ENCODE peak calls at places on chromosomes 5 and 9, in eight cellular contexts. One of them, this sample, is unnamed.

GRCh38 chr5:138927979-138928378 is 52.8 kb upstream of the LRRTM2 start:
- DNase-seq in fibroblast of lung: peak; percentile 29
- DNase-seq in dorsolateral prefrontal cortex: peak; percentile 77
- DNase-seq in fibroblast of pulmonary artery: peak; percentile 35
- DNase-seq in astrocyte: no peak
- DNase-seq in hepatocyte: peak; percentile 58
- DNase-seq in AG04450: no peak
- DNase-seq in coronary artery: peak; percentile 81
- DNase-seq in this sample: no peak

GRCh38 chr9:121169094-121169601 is 32.5 kb downstream of the RAB14 start:
- DNase-seq in fibroblast of lung: no peak
- DNase-seq in dorsolateral prefrontal cortex: no peak
- DNase-seq in fibroblast of pulmonary artery: peak; percentile 27
- DNase-seq in astrocyte: no peak
- DNase-seq in hepatocyte: no peak
- DNase-seq in AG04450: no peak
- DNase-seq in coronary artery: no peak
- DNase-seq in this sample: no peak

GRCh38 chr9:112884086-112884485 is 6.6 kb downstream of the SLC46A2 start:
- DNase-seq in fibroblast of lung: peak; percentile 87
- DNase-seq in dorsolateral prefrontal cortex: no peak
- DNase-seq in fibroblast of pulmonary artery: peak; percentile 38
- DNase-seq in astrocyte: peak; percentile 83
- DNase-seq in hepatocyte: peak; percentile 28
- DNase-seq in AG04450: no peak
- DNase-seq in coronary artery: peak; percentile 52
- DNase-seq in this sample: no peak

GRCh38 chr5:15893866-15894265 is 285.7 kb downstream of the MARCHF11 start:
- DNase-seq in fibroblast of lung: no peak
- DNase-seq in dorsolateral prefrontal cortex: no peak
- DNase-seq in fibroblast of pulmonary artery: no peak
- DNase-seq in astrocyte: no peak
- DNase-seq in hepatocyte: no peak
- DNase-seq in AG04450: no peak
- DNase-seq in coronary artery: no peak
- DNase-seq in this sample: no peak

GRCh38 chr5:143403607-143404415 is at the start of gene NR3C1:
- DNase-seq in fibroblast of lung: peak; percentile 83
- DNase-seq in dorsolateral prefrontal cortex: peak; percentile 85
- DNase-seq in fibroblast of pulmonary artery: peak; percentile 89
- DNase-seq in astrocyte: peak; percentile 69
- DNase-seq in hepatocyte: peak; percentile 94
- DNase-seq in AG04450: peak; percentile 44
- DNase-seq in coronary artery: peak; percentile 91
- DNase-seq in this sample: peak; percentile 95

GRCh38 chr9:130323051-130323757 is 57.6 kb downstream of the HMCN2 start:
- DNase-seq in fibroblast of lung: no peak
- DNase-seq in dorsolateral prefrontal cortex: no peak
- DNase-seq in fibroblast of pulmonary artery: no peak
- DNase-seq in astrocyte: no peak
- DNase-seq in hepatocyte: peak; percentile 35
- DNase-seq in AG04450: no peak
- DNase-seq in coronary artery: no peak
- DNase-seq in this sample: no peak

GRCh38 chr5:51960617-51961115 is 577.4 kb downstream of the ISL1 start:
- DNase-seq in fibroblast of lung: no peak
- DNase-seq in dorsolateral prefrontal cortex: no peak
- DNase-seq in fibroblast of pulmonary artery: peak; percentile 0
- DNase-seq in astrocyte: no peak
- DNase-seq in hepatocyte: peak; percentile 12
- DNase-seq in AG04450: no peak
- DNase-seq in coronary artery: no peak
- DNase-seq in this sample: peak; percentile 1

GRCh38 chr5:96117863-96118651 is 156.4 kb upstream of the ELL2 start:
- DNase-seq in fibroblast of lung: peak; percentile 56
- DNase-seq in dorsolateral prefrontal cortex: no peak
- DNase-seq in fibroblast of pulmonary artery: peak; percentile 31
- DNase-seq in astrocyte: peak; percentile 36
- DNase-seq in hepatocyte: no peak
- DNase-seq in AG04450: no peak
- DNase-seq in coronary artery: no peak
- DNase-seq in this sample: no peak

GRCh38 chr5:54616031-54616430 is 98.5 kb downstream of the SNX18 start:
- DNase-seq in fibroblast of lung: peak; percentile 72
- DNase-seq in dorsolateral prefrontal cortex: no peak
- DNase-seq in fibroblast of pulmonary artery: peak; percentile 93
- DNase-seq in astrocyte: peak; percentile 67
- DNase-seq in hepatocyte: peak; percentile 38
- DNase-seq in AG04450: peak; percentile 87
- DNase-seq in coronary artery: no peak
- DNase-seq in this sample: no peak

GRCh38 chr9:95032580-95033298 is 284.8 kb downstream of the FANCC start:
- DNase-seq in fibroblast of lung: no peak
- DNase-seq in dorsolateral prefrontal cortex: no peak
- DNase-seq in fibroblast of pulmonary artery: no peak
- DNase-seq in astrocyte: no peak
- DNase-seq in hepatocyte: no peak
- DNase-seq in AG04450: no peak
- DNase-seq in coronary artery: no peak
- DNase-seq in this sample: no peak

GRCh38 chr5:138179277-138179857 is 455 bp downstream of the KIF20A start:
- DNase-seq in fibroblast of lung: peak; percentile 4
- DNase-seq in dorsolateral prefrontal cortex: no peak
- DNase-seq in fibroblast of pulmonary artery: no peak
- DNase-seq in astrocyte: no peak
- DNase-seq in hepatocyte: peak; percentile 10
- DNase-seq in AG04450: no peak
- DNase-seq in coronary artery: no peak
- DNase-seq in this sample: peak; percentile 29

GRCh38 chr5:80782626-80783025 is 127.8 kb upstream of the DHFR start:
- DNase-seq in fibroblast of lung: no peak
- DNase-seq in dorsolateral prefrontal cortex: no peak
- DNase-seq in fibroblast of pulmonary artery: no peak
- DNase-seq in astrocyte: no peak
- DNase-seq in hepatocyte: no peak
- DNase-seq in AG04450: no peak
- DNase-seq in coronary artery: no peak
- DNase-seq in this sample: no peak

GRCh38 chr9:69174645-69175487 is 789 bp downstream of the TJP2 start:
- DNase-seq in fibroblast of lung: peak; percentile 99
- DNase-seq in dorsolateral prefrontal cortex: no peak
- DNase-seq in fibroblast of pulmonary artery: peak; percentile 96
- DNase-seq in astrocyte: peak; percentile 99
- DNase-seq in hepatocyte: peak; percentile 76
- DNase-seq in AG04450: peak; percentile 93
- DNase-seq in coronary artery: peak; percentile 82
- DNase-seq in this sample: peak; percentile 88

GRCh38 chr9:34334337-34334824 is 5.0 kb downstream of the NUDT2 start:
- DNase-seq in fibroblast of lung: peak; percentile 14
- DNase-seq in dorsolateral prefrontal cortex: peak; percentile 6
- DNase-seq in fibroblast of pulmonary artery: no peak
- DNase-seq in astrocyte: no peak
- DNase-seq in hepatocyte: no peak
- DNase-seq in AG04450: no peak
- DNase-seq in coronary artery: no peak
- DNase-seq in this sample: no peak

GRCh38 chr5:118906932-118907331 is 81.4 kb downstream of the DTWD2 start:
- DNase-seq in fibroblast of lung: no peak
- DNase-seq in dorsolateral prefrontal cortex: no peak
- DNase-seq in fibroblast of pulmonary artery: no peak
- DNase-seq in astrocyte: no peak
- DNase-seq in hepatocyte: no peak
- DNase-seq in AG04450: no peak
- DNase-seq in coronary artery: no peak
- DNase-seq in this sample: no peak

GRCh38 chr9:20884985-20885593 is 146.4 kb downstream of the HACD4 start:
- DNase-seq in fibroblast of lung: peak; percentile 42
- DNase-seq in dorsolateral prefrontal cortex: peak; percentile 38
- DNase-seq in fibroblast of pulmonary artery: peak; percentile 76
- DNase-seq in astrocyte: peak; percentile 11
- DNase-seq in hepatocyte: peak; percentile 62
- DNase-seq in AG04450: peak; percentile 10
- DNase-seq in coronary artery: no peak
- DNase-seq in this sample: peak; percentile 77

GRCh38 chr9:73370053-73370452 is 218.4 kb downstream of the ANXA1 start:
- DNase-seq in fibroblast of lung: peak; percentile 21
- DNase-seq in dorsolateral prefrontal cortex: no peak
- DNase-seq in fibroblast of pulmonary artery: no peak
- DNase-seq in astrocyte: peak; percentile 3
- DNase-seq in hepatocyte: no peak
- DNase-seq in AG04450: no peak
- DNase-seq in coronary artery: no peak
- DNase-seq in this sample: no peak

GRCh38 chr9:112091805-112092204 is 83.3 kb downstream of the SUSD1 start:
- DNase-seq in fibroblast of lung: peak; percentile 22
- DNase-seq in dorsolateral prefrontal cortex: no peak
- DNase-seq in fibroblast of pulmonary artery: peak; percentile 52
- DNase-seq in astrocyte: peak; percentile 6
- DNase-seq in hepatocyte: no peak
- DNase-seq in AG04450: no peak
- DNase-seq in coronary artery: no peak
- DNase-seq in this sample: no peak

GRCh38 chr9:87703636-87704276 is 22.2 kb upstream of the CTSL start:
- DNase-seq in fibroblast of lung: peak; percentile 35
- DNase-seq in dorsolateral prefrontal cortex: no peak
- DNase-seq in fibroblast of pulmonary artery: no peak
- DNase-seq in astrocyte: peak; percentile 14
- DNase-seq in hepatocyte: no peak
- DNase-seq in AG04450: no peak
- DNase-seq in coronary artery: no peak
- DNase-seq in this sample: no peak

GRCh38 chr9:131107760-131108159 is 11.4 kb downstream of the AIF1L start:
- DNase-seq in fibroblast of lung: no peak
- DNase-seq in dorsolateral prefrontal cortex: no peak
- DNase-seq in fibroblast of pulmonary artery: no peak
- DNase-seq in astrocyte: no peak
- DNase-seq in hepatocyte: no peak
- DNase-seq in AG04450: no peak
- DNase-seq in coronary artery: no peak
- DNase-seq in this sample: no peak

GRCh38 chr9:136225366-136225747 is 20.3 kb downstream of the QSOX2 start:
- DNase-seq in fibroblast of lung: no peak
- DNase-seq in dorsolateral prefrontal cortex: no peak
- DNase-seq in fibroblast of pulmonary artery: no peak
- DNase-seq in astrocyte: no peak
- DNase-seq in hepatocyte: no peak
- DNase-seq in AG04450: no peak
- DNase-seq in coronary artery: no peak
- DNase-seq in this sample: peak; percentile 76

GRCh38 chr5:153537225-153537624 is 46.8 kb downstream of the GRIA1 start:
- DNase-seq in fibroblast of lung: no peak
- DNase-seq in dorsolateral prefrontal cortex: no peak
- DNase-seq in fibroblast of pulmonary artery: no peak
- DNase-seq in astrocyte: no peak
- DNase-seq in hepatocyte: no peak
- DNase-seq in AG04450: no peak
- DNase-seq in coronary artery: no peak
- DNase-seq in this sample: no peak

GRCh38 chr9:137371521-137371941 is 51.4 kb downstream of the EXD3 start:
- DNase-seq in fibroblast of lung: no peak
- DNase-seq in dorsolateral prefrontal cortex: no peak
- DNase-seq in fibroblast of pulmonary artery: no peak
- DNase-seq in astrocyte: no peak
- DNase-seq in hepatocyte: no peak
- DNase-seq in AG04450: no peak
- DNase-seq in coronary artery: no peak
- DNase-seq in this sample: no peak

GRCh38 chr9:135035781-135036760 is 51.4 kb upstream of the OLFM1 start:
- DNase-seq in fibroblast of lung: no peak
- DNase-seq in dorsolateral prefrontal cortex: no peak
- DNase-seq in fibroblast of pulmonary artery: no peak
- DNase-seq in astrocyte: no peak
- DNase-seq in hepatocyte: no peak
- DNase-seq in AG04450: no peak
- DNase-seq in coronary artery: peak; percentile 12
- DNase-seq in this sample: no peak
- H3K4me3 ChIP-seq in fibroblast of lung: no peak overlapping the region
- H3K4me3 ChIP-seq in dorsolateral prefrontal cortex: no peak overlapping the region
- H3K4me3 ChIP-seq in fibroblast of pulmonary artery: no peak overlapping the region
- H3K4me3 ChIP-seq in astrocyte: no peak overlapping the region
- H3K4me3 ChIP-seq in hepatocyte: no peak overlapping the region
- H3K4me3 ChIP-seq in AG04450: no peak overlapping the region
- H3K4me3 ChIP-seq in coronary artery: no peak overlapping the region
- H3K4me3 ChIP-seq in this sample: no peak overlapping the region

GRCh38 chr9:96441798-96442445 is 8.0 kb upstream of the HABP4 start:
- DNase-seq in fibroblast of lung: no peak
- DNase-seq in dorsolateral prefrontal cortex: no peak
- DNase-seq in fibroblast of pulmonary artery: peak; percentile 57
- DNase-seq in astrocyte: no peak
- DNase-seq in hepatocyte: peak; percentile 44
- DNase-seq in AG04450: no peak
- DNase-seq in coronary artery: no peak
- DNase-seq in this sample: peak; percentile 72
- TF ChIP-seq CTCF in fibroblast of lung: peak; percentile 49
- TF ChIP-seq CTCF in dorsolateral prefrontal cortex: no peak
- TF ChIP-seq CTCF in fibroblast of pulmonary artery: peak; percentile 49
- TF ChIP-seq CTCF in astrocyte: no peak
- TF ChIP-seq CTCF in hepatocyte: peak; percentile 33
- TF ChIP-seq CTCF in AG04450: peak; percentile 44
- TF ChIP-seq CTCF in coronary artery: no peak
- TF ChIP-seq CTCF in this sample: peak; percentile 59

GRCh38 chr9:93309889-93310425 is 126.0 kb downstream of the WNK2 start:
- DNase-seq in fibroblast of lung: no peak
- DNase-seq in dorsolateral prefrontal cortex: no peak
- DNase-seq in fibroblast of pulmonary artery: no peak
- DNase-seq in astrocyte: no peak
- DNase-seq in hepatocyte: no peak
- DNase-seq in AG04450: no peak
- DNase-seq in coronary artery: peak; percentile 28
- DNase-seq in this sample: no peak
- H3K4me3 ChIP-seq in fibroblast of lung: no peak overlapping the region
- H3K4me3 ChIP-seq in dorsolateral prefrontal cortex: no peak overlapping the region
- H3K4me3 ChIP-seq in fibroblast of pulmonary artery: no peak overlapping the region
- H3K4me3 ChIP-seq in astrocyte: no peak overlapping the region
- H3K4me3 ChIP-seq in hepatocyte: no peak overlapping the region
- H3K4me3 ChIP-seq in AG04450: no peak overlapping the region
- H3K4me3 ChIP-seq in coronary artery: no peak overlapping the region
- H3K4me3 ChIP-seq in this sample: no peak overlapping the region

GRCh38 chr5:148720257-148720656 is 65.9 kb upstream of the HTR4 start:
- DNase-seq in fibroblast of lung: no peak
- DNase-seq in dorsolateral prefrontal cortex: no peak
- DNase-seq in fibroblast of pulmonary artery: no peak
- DNase-seq in astrocyte: no peak
- DNase-seq in hepatocyte: no peak
- DNase-seq in AG04450: no peak
- DNase-seq in coronary artery: no peak
- DNase-seq in this sample: no peak

GRCh38 chr5:148730272-148730954 is 76.1 kb upstream of the HTR4 start:
- DNase-seq in fibroblast of lung: peak; percentile 64
- DNase-seq in dorsolateral prefrontal cortex: no peak
- DNase-seq in fibroblast of pulmonary artery: peak; percentile 35
- DNase-seq in astrocyte: peak; percentile 48
- DNase-seq in hepatocyte: no peak
- DNase-seq in AG04450: no peak
- DNase-seq in coronary artery: no peak
- DNase-seq in this sample: no peak

GRCh38 chr5:148723143-148723542 is 68.8 kb upstream of the HTR4 start:
- DNase-seq in fibroblast of lung: no peak
- DNase-seq in dorsolateral prefrontal cortex: no peak
- DNase-seq in fibroblast of pulmonary artery: no peak
- DNase-seq in astrocyte: no peak
- DNase-seq in hepatocyte: no peak
- DNase-seq in AG04450: no peak
- DNase-seq in coronary artery: no peak
- DNase-seq in this sample: no peak

GRCh38 chr5:148729182-148729581 is 74.9 kb upstream of the HTR4 start:
- DNase-seq in fibroblast of lung: no peak
- DNase-seq in dorsolateral prefrontal cortex: no peak
- DNase-seq in fibroblast of pulmonary artery: no peak
- DNase-seq in astrocyte: no peak
- DNase-seq in hepatocyte: peak; percentile 26
- DNase-seq in AG04450: no peak
- DNase-seq in coronary artery: no peak
- DNase-seq in this sample: no peak

GRCh38 chr5:148725675-148726074 is 71.3 kb upstream of the HTR4 start:
- DNase-seq in fibroblast of lung: no peak
- DNase-seq in dorsolateral prefrontal cortex: no peak
- DNase-seq in fibroblast of pulmonary artery: no peak
- DNase-seq in astrocyte: no peak
- DNase-seq in hepatocyte: no peak
- DNase-seq in AG04450: no peak
- DNase-seq in coronary artery: no peak
- DNase-seq in this sample: no peak
- TF ChIP-seq CTCF in fibroblast of lung: no peak
- TF ChIP-seq CTCF in dorsolateral prefrontal cortex: no peak
- TF ChIP-seq CTCF in fibroblast of pulmonary artery: no peak
- TF ChIP-seq CTCF in astrocyte: no peak
- TF ChIP-seq CTCF in hepatocyte: no peak
- TF ChIP-seq CTCF in AG04450: no peak
- TF ChIP-seq CTCF in coronary artery: no peak
- TF ChIP-seq CTCF in this sample: no peak

This sample was measured in GM12865.